ENCODE peak calls at places on chromosomes 12 and 14, in eight cellular contexts. Q is body of pancreas, U is AG04450, B is activated gamma-delta T cell treated with Interleukin-2 at 50 U/mL for 16 hours, T is amniotic stem cell, P is AG08396, S is smooth muscle cell of the brain vasculature, O is astrocyte. J is an unnamed sample.
A peak's percentile ranks its signal among the peaks of the same experiment; 100 is the strongest.

GRCh38 chr14:103748539-103748867 is 32.9 kb downstream of the ZFYVE21 start:
- DNase-seq in Q (no peak), U (no peak), B (peak; percentile 58), T (no peak), P (no peak), S (no peak), O (no peak), J (no peak)

GRCh38 chr12:128339121-128339520 is 72.2 kb downstream of the TMEM132C start:
- DNase-seq in Q (no peak), U (no peak), B (no peak), T (no peak), P (no peak), S (peak; percentile 6), O (no peak), J (no peak)

GRCh38 chr12:90152897-90153624 is 444.4 kb upstream of the ATP2B1 start:
- DNase-seq in Q (no peak), U (no peak), B (no peak), T (no peak), P (no peak), S (peak; percentile 7), O (no peak), J (no peak)

GRCh38 chr14:78228702-78229327 is 58.6 kb downstream of the NRXN3 start:
- DNase-seq in Q (no peak), U (no peak), B (no peak), T (no peak), P (no peak), S (no peak), O (no peak), J (no peak)

GRCh38 chr12:6228535-6229223 is 28.5 kb downstream of the CD9 start:
- DNase-seq in Q (no peak), U (no peak), B (no peak), T (no peak), P (no peak), S (no peak), O (no peak), J (no peak)

GRCh38 chr12:9334026-9334692 is 126.0 kb upstream of the PZP start:
- DNase-seq in Q (no peak), U (no peak), B (no peak), T (no peak), P (no peak), S (no peak), O (peak; percentile 18), J (peak; percentile 24)

GRCh38 chr12:20314325-20314724 is 54.0 kb upstream of the PDE3A start:
- DNase-seq in Q (no peak), U (no peak), B (no peak), T (peak; percentile 38), P (no peak), S (peak; percentile 7), O (peak; percentile 43), J (peak; percentile 21)

GRCh38 chr12:1562813-1563412 is 31.5 kb downstream of the FBXL14 start:
- DNase-seq in Q (no peak), U (no peak), B (no peak), T (no peak), P (no peak), S (no peak), O (peak; percentile 33), J (no peak)

GRCh38 chr12:129571901-129572494 is 331.8 kb downstream of the TMEM132D start:
- DNase-seq in Q (no peak), U (no peak), B (no peak), T (no peak), P (no peak), S (no peak), O (no peak), J (no peak)

GRCh38 chr12:40854669-40855068 is 162.4 kb downstream of the CNTN1 start:
- DNase-seq in Q (no peak), U (no peak), B (no peak), T (no peak), P (no peak), S (no peak), O (no peak), J (no peak)